ENCODE peak calls at places on chromosomes 6 and 20, in four cellular contexts. C, N, B and K are unnamed samples.

GRCh38 chr6:116405147-116405546 is 34.4 kb downstream of the DSE start:
- DNase-seq in N (no peak), B (peak; percentile 40), C (no peak), K (no peak)

GRCh38 chr6:24145690-24146131 is 19.7 kb downstream of the NRSN1 start:
- DNase-seq in C (no peak), N (no peak), B (no peak), K (no peak)

GRCh38 chr20:50278684-50279531 is 88.3 kb downstream of the CEBPB start:
- DNase-seq in C (peak; percentile 64), B (peak; percentile 27), N (no peak), K (no peak)

GRCh38 chr6:153104220-153104619 is 26.9 kb downstream of the RGS17 start:
- DNase-seq in N (no peak), C (no peak), B (no peak), K (no peak)

GRCh38 chr20:47490795-47491194 is 10.9 kb upstream of the NCOA3 start:
- DNase-seq in N (no peak), B (no peak), C (no peak), K (no peak)

GRCh38 chr6:129835691-129836090 is 25.4 kb downstream of the TMEM244 start:
- DNase-seq in N (no peak), C (no peak), B (no peak), K (no peak)

GRCh38 chr6:162554531-162554930 is 173.0 kb downstream of the PRKN start:
- DNase-seq in B (no peak), N (no peak), C (no peak), K (no peak)

GRCh38 chr6:66103954-66104353 is 396.9 kb upstream of the EYS start:
- DNase-seq in B (no peak), N (no peak), C (no peak), K (no peak)

GRCh38 chr6:41970436-41970846 is 28.8 kb upstream of the CCND3 start:
- DNase-seq in B (no peak), C (no peak), N (peak; percentile 40), K (peak; percentile 41)

GRCh38 chr6:77131426-77131825 is 331.9 kb downstream of the HTR1B start:
- DNase-seq in B (no peak), N (peak; percentile 53), C (no peak), K (no peak)

GRCh38 chr20:3932277-3933073 is 43.3 kb downstream of the PANK2 start:
- DNase-seq in N (peak; percentile 91), C (no peak), B (no peak), K (peak; percentile 65)

GRCh38 chr6:139821669-139822223 is 447.3 kb upstream of the CITED2 start:
- DNase-seq in B (no peak), C (no peak), N (no peak), K (peak; percentile 25)

GRCh38 chr6:18022398-18023231 is 35.2 kb upstream of the KIF13A start:
- DNase-seq in B (no peak), N (no peak), C (peak; percentile 57), K (peak; percentile 38)

GRCh38 chr6:52839124-52840055 is 1.2 kb downstream of the GSTA5 start:
- DNase-seq in C (peak; percentile 81), B (peak; percentile 80), N (peak; percentile 59), K (peak; percentile 76)

GRCh38 chr20:22453244-22454080 is 130.9 kb downstream of the FOXA2 start:
- DNase-seq in B (peak; percentile 30), C (peak; percentile 67), N (peak; percentile 39), K (peak; percentile 52)

GRCh38 chr20:41168281-41169183 is 31.2 kb downstream of the PLCG1 start:
- DNase-seq in B (no peak), C (no peak), N (no peak), K (no peak)

GRCh38 chr6:107991061-107991460 is 33.1 kb upstream of the SEC63 start:
- DNase-seq in C (no peak), B (no peak), N (no peak), K (no peak)

GRCh38 chr6:125102901-125103300 is 50.7 kb upstream of the TPD52L1 start:
- DNase-seq in C (no peak), B (no peak), N (peak; percentile 27), K (peak; percentile 60)

GRCh38 chr20:33460711-33461110 is 17.1 kb upstream of the SNTA1 start:
- DNase-seq in N (no peak), C (no peak), B (no peak), K (no peak)

GRCh38 chr6:160122744-160123143 is 1.1 kb downstream of the SLC22A1 start:
- DNase-seq in N (no peak), B (no peak), C (no peak), K (no peak)

GRCh38 chr20:3010985-3011723 is 32.3 kb upstream of the GNRH2 start:
- DNase-seq in N (no peak), B (no peak), C (no peak), K (no peak)

GRCh38 chr6:169746556-169746955 is 4.8 kb downstream of the DYNLT2 start:
- DNase-seq in B (no peak), N (no peak), C (no peak), K (no peak)